ENCODE peak calls at places on chromosomes 12 and 14, in nine cellular contexts. Q, Z, S, T, I, P, W, N and M are unnamed samples.

GRCh38 chr14:90976076-90976475 is 84.4 kb downstream of the RPS6KA5 start:
- DNase-seq in Q (no peak), Z (no peak), S (no peak), T (no peak), I (no peak), P (no peak), W (no peak), N (no peak), M (peak)

GRCh38 chr14:73717247-73717646 is 3.1 kb upstream of the PNMA1 start:
- DNase-seq in Q (no peak), Z (no peak), S (no peak), T (no peak), I (no peak), P (no peak), W (no peak), N (peak), M (no peak)

GRCh38 chr14:104891664-104892500 is 26.8 kb downstream of the CEP170B start:
- DNase-seq in Q (peak), Z (no peak), S (no peak), T (no peak), I (peak), P (no peak), W (peak), N (peak), M (no peak)

GRCh38 chr14:37584211-37585100 is 10.6 kb downstream of the FOXA1 start:
- DNase-seq in Q (no peak), Z (no peak), S (no peak), T (peak), I (no peak), P (no peak), W (no peak), N (no peak), M (peak)

GRCh38 chr14:73100334-73100733 is 36.0 kb upstream of the PSEN1 start:
- DNase-seq in Q (no peak), Z (no peak), S (no peak), T (no peak), I (no peak), P (no peak), W (no peak), N (no peak), M (no peak)

GRCh38 chr14:57970175-57970574 is 104.3 kb upstream of the SLC35F4 start:
- DNase-seq in Q (no peak), Z (no peak), S (no peak), T (no peak), I (no peak), P (no peak), W (no peak), N (no peak), M (no peak)

GRCh38 chr12:93990832-93991748 is 157.3 kb upstream of the PLXNC1 start:
- DNase-seq in Q (peak), Z (no peak), S (no peak), T (no peak), I (no peak), P (no peak), W (peak), N (peak), M (peak)

GRCh38 chr12:70094467-70094866 is 148.8 kb upstream of the CNOT2 start:
- DNase-seq in Q (no peak), Z (no peak), S (no peak), T (no peak), I (no peak), P (no peak), W (no peak), N (no peak), M (no peak)

GRCh38 chr12:78194448-78194847 is 363.8 kb downstream of the NAV3 start:
- DNase-seq in Q (no peak), Z (peak), S (peak), T (peak), I (no peak), P (no peak), W (no peak), N (no peak), M (no peak)

GRCh38 chr14:52078721-52079120 is 9.9 kb upstream of the NID2 start:
- DNase-seq in Q (no peak), Z (no peak), S (no peak), T (peak), I (no peak), P (no peak), W (no peak), N (no peak), M (no peak)

GRCh38 chr14:52080817-52081755 is 12.2 kb upstream of the NID2 start:
- DNase-seq in Q (no peak), Z (peak), S (peak), T (peak), I (no peak), P (no peak), W (no peak), N (no peak), M (peak)

GRCh38 chr14:52079239-52079956 is 10.5 kb upstream of the NID2 start:
- DNase-seq in Q (no peak), Z (peak), S (no peak), T (peak), I (no peak), P (no peak), W (no peak), N (no peak), M (peak)

GRCh38 chr14:52081964-52082363 is 13.1 kb upstream of the NID2 start:
- DNase-seq in Q (no peak), Z (no peak), S (no peak), T (no peak), I (no peak), P (no peak), W (no peak), N (no peak), M (no peak)

DNA sequence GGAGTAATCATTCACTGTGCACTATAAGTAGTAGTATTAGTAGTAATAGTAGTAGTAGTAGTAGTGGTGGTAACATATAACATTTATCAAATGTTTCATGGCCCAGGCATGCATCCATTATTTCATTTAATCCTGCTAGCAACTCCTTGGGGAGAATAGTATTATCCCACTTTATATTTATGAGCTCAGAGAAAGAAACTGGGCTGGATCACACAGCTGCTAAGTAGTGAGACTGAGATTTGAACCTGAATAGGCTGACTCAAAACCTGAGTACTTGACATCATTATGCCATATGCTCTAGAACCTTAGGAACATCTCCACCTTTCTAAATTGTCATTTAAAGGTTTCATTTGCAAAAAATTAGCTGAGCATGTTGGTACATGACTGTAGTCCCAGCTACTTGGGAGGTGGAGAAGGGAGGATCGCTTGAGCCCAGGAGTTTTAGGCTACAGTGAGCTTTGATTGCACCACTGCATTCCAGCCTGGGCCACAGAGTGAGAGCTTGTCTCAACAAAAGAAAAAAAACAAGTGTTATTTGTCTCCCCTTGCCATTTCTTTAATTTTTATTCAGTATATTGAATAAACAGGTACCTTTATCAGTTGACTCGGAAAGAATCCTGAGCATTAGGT is 11.4 kb upstream of the NID2 start:
- DNase-seq in Q (no peak), Z (no peak), S (no peak), T (peak), I (no peak), P (no peak), W (no peak), N (no peak), M (peak)
- TF ChIP-seq CTCF in Q (no peak), Z (no peak), S (no peak), T (no peak), I (no peak), P (no peak), W (no peak), N (no peak), M (no peak)

GRCh38 chr14:24251880-24252288 is 9.5 kb upstream of the TINF2 start:
- DNase-seq in Q (no peak), Z (no peak), S (no peak), T (peak), I (no peak), P (no peak), W (no peak), N (no peak), M (no peak)
- TF ChIP-seq CTCF in Q (no peak), Z (peak), S (no peak), T (no peak), I (no peak), P (no peak), W (no peak), N (no peak), M (no peak)

GRCh38 chr14:89918721-89919120 is 35.8 kb downstream of the EFCAB11 start:
- DNase-seq in Q (no peak), Z (no peak), S (no peak), T (no peak), I (no peak), P (no peak), W (no peak), N (no peak), M (no peak)
- TF ChIP-seq CTCF in Q (no peak), Z (no peak), S (no peak), T (no peak), I (no peak), P (no peak), W (no peak), N (no peak), M (no peak)

GRCh38 chr12:23533295-23533694 is 416.2 kb downstream of the SOX5 start:
- DNase-seq in Q (no peak), Z (no peak), S (no peak), T (no peak), I (no peak), P (no peak), W (no peak), N (no peak), M (no peak)

GRCh38 chr12:23523339-23523738 is 426.1 kb downstream of the SOX5 start:
- DNase-seq in Q (no peak), Z (no peak), S (no peak), T (no peak), I (no peak), P (no peak), W (no peak), N (no peak), M (no peak)

GRCh38 chr12:23533699-23534098 is 415.8 kb downstream of the SOX5 start:
- DNase-seq in Q (no peak), Z (no peak), S (no peak), T (no peak), I (no peak), P (no peak), W (no peak), N (no peak), M (no peak)

GRCh38 chr12:23525450-23526072 is 423.9 kb downstream of the SOX5 start:
- DNase-seq in Q (no peak), Z (no peak), S (no peak), T (peak), I (no peak), P (no peak), W (no peak), N (no peak), M (no peak)

GRCh38 chr12:23528316-23528715 is 421.2 kb downstream of the SOX5 start:
- DNase-seq in Q (no peak), Z (no peak), S (no peak), T (no peak), I (no peak), P (no peak), W (no peak), N (no peak), M (no peak)
- TF ChIP-seq CTCF in Q (no peak), Z (no peak), S (no peak), T (no peak), I (no peak), P (no peak), W (no peak), N (no peak), M (no peak)

GRCh38 chr12:6949063-6949594 is 2.0 kb upstream of the PTPN6 start:
- DNase-seq in Q (no peak), Z (no peak), S (no peak), T (no peak), I (no peak), P (no peak), W (peak), N (no peak), M (no peak)
- TF ChIP-seq CTCF in Q (no peak), Z (no peak), S (no peak), T (peak), I (no peak), P (no peak), W (no peak), N (no peak), M (no peak)

DNA sequence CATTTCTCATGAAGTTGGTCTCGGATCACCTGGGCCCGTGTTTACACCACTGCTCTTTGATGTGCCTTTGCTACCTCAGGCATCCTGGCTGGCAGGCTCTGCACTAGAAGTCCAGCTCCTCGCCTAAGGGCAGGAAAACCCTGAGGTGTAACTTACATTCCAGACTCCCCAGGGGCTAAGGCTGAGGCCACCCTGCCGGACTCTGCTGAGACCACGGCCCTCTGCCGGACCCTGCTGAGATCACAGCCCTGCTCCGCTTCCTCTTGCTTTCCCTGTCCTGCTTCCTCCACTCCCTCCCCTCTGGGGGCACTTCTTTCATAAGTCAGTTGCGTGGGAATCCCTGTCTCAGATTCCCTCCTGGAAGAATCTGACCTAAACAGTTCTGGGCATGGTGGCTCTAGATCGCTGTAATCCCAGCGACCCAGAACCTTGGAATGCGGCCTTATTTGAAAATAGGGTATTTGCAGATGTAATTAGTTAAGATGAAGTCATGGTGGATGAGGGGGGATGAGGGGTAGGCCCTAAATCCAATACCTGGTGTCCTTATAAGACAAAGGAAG is 17.2 kb downstream of the RILPL1 start:
- DNase-seq in Q (peak), Z (no peak), S (peak), T (no peak), I (no peak), P (no peak), W (no peak), N (no peak), M (peak)
- TF ChIP-seq CTCF in Q (no peak), Z (no peak), S (no peak), T (no peak), I (no peak), P (no peak), W (no peak), N (no peak), M (peak)

GRCh38 chr14:33475623-33476022 is 475.3 kb downstream of the EGLN3 start:
- DNase-seq in Q (peak), Z (no peak), S (no peak), T (peak), I (no peak), P (no peak), W (no peak), N (no peak), M (peak)
- TF ChIP-seq CTCF in Q (peak), Z (peak), S (no peak), T (peak), I (no peak), P (no peak), W (peak), N (no peak), M (peak)

DNA sequence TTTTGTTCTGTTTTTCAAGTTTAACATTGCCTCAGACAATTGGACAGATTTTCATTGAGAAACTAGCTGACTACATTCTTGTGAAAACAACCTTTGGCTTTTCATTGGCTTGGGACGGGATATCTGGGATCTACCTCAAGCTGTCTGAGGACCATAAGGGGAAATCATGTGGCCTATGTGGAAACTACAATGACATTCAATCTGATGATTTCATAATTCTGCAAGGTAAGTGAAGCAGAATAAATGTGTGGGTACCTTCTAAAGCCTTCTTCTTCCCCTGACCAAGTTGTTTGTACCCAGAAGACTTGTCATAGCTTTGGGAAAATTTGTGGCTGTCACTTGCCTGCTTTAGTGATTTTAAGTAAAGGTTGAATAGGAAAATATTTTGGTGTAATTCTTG is 133.5 kb downstream of the OTOGL start:
- DNase-seq in Q (no peak), Z (no peak), S (no peak), T (no peak), I (no peak), P (no peak), W (no peak), N (no peak), M (no peak)
- TF ChIP-seq CTCF in Q (no peak), Z (no peak), S (no peak), T (no peak), I (no peak), P (no peak), W (no peak), N (no peak), M (no peak)

DNA sequence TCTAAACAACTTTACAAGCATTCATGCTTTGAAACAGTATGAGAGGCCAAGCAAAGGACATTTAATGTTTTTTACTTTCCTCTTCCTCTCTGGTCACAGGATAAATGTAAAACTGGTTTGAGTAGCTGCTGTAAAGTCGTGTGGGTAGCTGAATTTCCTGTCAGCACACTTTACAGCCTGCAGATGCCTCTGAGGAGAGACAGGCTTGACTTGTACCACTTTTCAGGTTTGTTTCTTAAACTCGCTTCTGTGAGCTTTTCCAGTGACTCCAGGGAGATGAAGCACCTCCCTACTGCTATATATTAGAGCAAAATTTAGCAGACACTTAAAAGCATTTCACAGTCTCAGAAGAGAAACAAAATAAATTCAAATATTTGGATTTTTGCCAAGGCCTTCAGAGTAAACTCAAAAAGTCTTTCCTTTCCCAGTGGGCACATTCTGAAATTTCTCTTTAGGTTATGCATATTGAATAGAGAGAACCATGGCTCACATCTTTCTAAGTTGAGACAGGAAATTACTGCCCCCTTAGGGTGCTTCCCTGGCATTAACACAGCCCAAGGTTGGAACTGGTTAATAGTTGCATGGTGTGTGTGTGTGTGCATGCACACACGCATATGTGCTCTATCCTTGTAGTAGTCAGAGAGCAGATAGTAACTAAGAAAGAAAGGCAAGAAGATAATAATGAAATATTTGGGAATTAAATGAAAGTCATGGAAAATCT is 557.3 kb upstream of the MIS18BP1 start:
- DNase-seq in Q (peak), Z (no peak), S (no peak), T (peak), I (no peak), P (no peak), W (no peak), N (no peak), M (peak)
- TF ChIP-seq CTCF in Q (no peak), Z (no peak), S (no peak), T (peak), I (no peak), P (no peak), W (no peak), N (no peak), M (no peak)